ENCODE peak calls at places on chromosomes 13 and 19, in six cellular contexts. G, H, S, U, L and I are unnamed samples.

GRCh38 chr13:22506286-22506685 is 674.5 kb upstream of the SGCG start:
- DNase-seq in G (no peak), H (peak), S (peak), U (no peak), L (no peak), I (no peak)

GRCh38 chr19:4971424-4971793 is 2.5 kb downstream of the KDM4B start:
- DNase-seq in G (no peak), H (peak), S (no peak), U (peak), L (peak), I (peak)

GRCh38 chr13:93674337-93674755 is 447.7 kb downstream of the GPC6 start:
- DNase-seq in G (no peak), H (no peak), S (no peak), U (no peak), L (no peak), I (no peak)

GRCh38 chr13:33139186-33139585 is 123.0 kb downstream of the KL start:
- DNase-seq in G (no peak), H (no peak), S (no peak), U (no peak), L (no peak), I (no peak)

GRCh38 chr13:78589206-78589605 is 14.1 kb downstream of the POU4F1 start:
- DNase-seq in G (peak), H (no peak), S (peak), U (peak), L (peak), I (peak)

GRCh38 chr13:39888865-39889810 is 233.7 kb downstream of the COG6 start:
- DNase-seq in G (no peak), H (no peak), S (no peak), U (no peak), L (no peak), I (no peak)

GRCh38 chr19:38826856-38827551 is 4.6 kb downstream of the ECH1 start:
- DNase-seq in G (no peak), H (no peak), S (no peak), U (no peak), L (no peak), I (peak)

GRCh38 chr13:27168086-27168485 is 3.5 kb downstream of the USP12 start:
- DNase-seq in G (no peak), H (no peak), S (no peak), U (no peak), L (no peak), I (no peak)

GRCh38 chr19:50255115-50255514 is 51.7 kb downstream of the MYH14 start:
- DNase-seq in G (no peak), H (no peak), S (no peak), U (no peak), L (no peak), I (no peak)

GRCh38 chr13:99258210-99258860 is at the start of gene GPR18:
- DNase-seq in G (peak), H (peak), S (no peak), U (no peak), L (no peak), I (no peak)

GRCh38 chr19:46124638-46125115 is at the start of gene IGFL3:
- DNase-seq in G (peak), H (no peak), S (no peak), U (no peak), L (no peak), I (no peak)

GRCh38 chr13:27360562-27360961 is 63.9 kb upstream of the GTF3A start:
- DNase-seq in G (peak), H (no peak), S (no peak), U (no peak), L (no peak), I (no peak)

GRCh38 chr13:104759069-104759468 is 1692.9 kb upstream of the SLC10A2 start:
- DNase-seq in G (no peak), H (no peak), S (no peak), U (no peak), L (no peak), I (no peak)

GRCh38 chr19:3250675-3251074 is 26.2 kb downstream of the CELF5 start:
- DNase-seq in G (no peak), H (no peak), S (no peak), U (peak), L (no peak), I (peak)

GRCh38 chr13:43786766-43787517 is at the start of gene ENOX1:
- DNase-seq in G (peak), H (peak), S (peak), U (peak), L (peak), I (peak)

GRCh38 chr13:64540468-64540867 is 2689.7 kb downstream of the PCDH9 start:
- DNase-seq in G (peak), H (no peak), S (no peak), U (no peak), L (no peak), I (no peak)

GRCh38 chr13:88051746-88052482 is 380.7 kb downstream of the SLITRK5 start:
- DNase-seq in G (no peak), H (no peak), S (no peak), U (no peak), L (peak), I (no peak)

GRCh38 chr13:27704681-27705080 is 83.0 kb downstream of the POLR1D start:
- DNase-seq in G (no peak), H (peak), S (no peak), U (no peak), L (no peak), I (no peak)

GRCh38 chr13:41708648-41709175 is 251.4 kb downstream of the RGCC start:
- DNase-seq in G (no peak), H (no peak), S (no peak), U (no peak), L (no peak), I (peak)

GRCh38 chr19:17847538-17848366 is at the start of gene JAK3:
- DNase-seq in G (peak), H (peak), S (peak), U (peak), L (peak), I (no peak)

GRCh38 chr19:24101459-24102122 is 14.6 kb downstream of the ZNF254 start:
- DNase-seq in G (no peak), H (no peak), S (no peak), U (no peak), L (no peak), I (peak)

GRCh38 chr13:34040863-34041262 is 222.9 kb downstream of the RFC3 start:
- DNase-seq in G (no peak), H (no peak), S (no peak), U (no peak), L (no peak), I (no peak)

GRCh38 chr19:55638864-55639359 is 1.9 kb upstream of the ZNF580 start:
- DNase-seq in G (peak), H (peak), S (no peak), U (peak), L (peak), I (peak)

GRCh38 chr19:18320865-18321728 is 1.8 kb downstream of the LSM4 start:
- DNase-seq in G (no peak), H (no peak), S (no peak), U (no peak), L (no peak), I (peak)

GRCh38 chr19:18794029-18794313 is 2.9 kb upstream of the COMP start:
- DNase-seq in G (no peak), H (no peak), S (no peak), U (no peak), L (no peak), I (no peak)

GRCh38 chr13:75132800-75133695 is 348.9 kb downstream of the TBC1D4 start:
- DNase-seq in G (no peak), H (no peak), S (no peak), U (no peak), L (no peak), I (no peak)

GRCh38 chr13:36212789-36213188 is 1.6 kb downstream of the SOHLH2 start:
- DNase-seq in G (no peak), H (no peak), S (no peak), U (no peak), L (no peak), I (no peak)
- H4K91ac ChIP-seq in G (no peak), H (no peak), S (no peak), U (no peak), L (no peak), I (no peak)

DNA sequence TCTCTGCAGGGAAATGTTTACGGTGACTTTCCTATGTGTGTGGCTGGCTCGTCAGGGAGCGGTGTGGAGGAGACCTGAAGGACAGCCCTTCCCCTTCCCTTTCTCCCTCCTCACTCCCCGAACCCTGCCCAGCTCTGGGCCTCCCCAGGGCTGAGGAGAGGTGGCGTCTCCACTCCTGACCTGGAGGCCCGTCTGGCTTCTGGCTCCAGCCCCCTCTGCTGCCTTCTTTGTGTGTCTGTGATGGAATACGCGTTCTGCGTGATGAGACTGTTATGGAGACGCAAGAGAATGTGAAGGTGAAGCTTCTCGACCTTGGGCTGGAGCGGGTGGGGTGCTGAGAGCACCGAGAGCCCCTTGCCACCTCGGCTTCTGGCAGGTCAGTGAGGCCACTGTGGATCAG is 24.5 kb downstream of the ATP11A start:
- DNase-seq in G (no peak), H (no peak), S (no peak), U (no peak), L (no peak), I (no peak)
- H4K91ac ChIP-seq in G (no peak), H (no peak), S (peak), U (peak), L (peak), I (peak)

GRCh38 chr19:35368378-35368777 is 2.5 kb upstream of the GPR42 start:
- DNase-seq in G (no peak), H (no peak), S (no peak), U (no peak), L (no peak), I (no peak)
- H4K91ac ChIP-seq in G (no peak), H (no peak), S (no peak), U (no peak), L (no peak), I (no peak)

GRCh38 chr13:73533111-73533510 is 474.3 kb downstream of the KLF5 start:
- DNase-seq in G (no peak), H (no peak), S (no peak), U (no peak), L (no peak), I (no peak)
- H4K91ac ChIP-seq in G (no peak), H (no peak), S (no peak), U (no peak), L (no peak), I (no peak)